ENCODE peak calls at places on chromosomes 7 and 10, in nine cellular contexts. O is GM06990, A is lower leg skin, X is GM23338, U is GM20000, L is fibroblast of lung, W is GM10248, H is progenitor cell of endocrine pancreas, R is neural crest cell. S is an unnamed sample.

GRCh38 chr7:115827305-115828045 is 203.1 kb downstream of the TFEC start:
- DNase-seq in O (peak), A (no peak), X (no peak), U (peak), L (no peak), W (peak), H (no peak), R (no peak), S (no peak)

GRCh38 chr7:4809091-4809591 is 33.7 kb downstream of the AP5Z1 start:
- DNase-seq in O (no peak), A (no peak), X (no peak), U (peak), L (no peak), W (no peak), H (no peak), R (no peak), S (no peak)

GRCh38 chr7:80070391-80070790 is 64.2 kb upstream of the GNAI1 start:
- DNase-seq in O (no peak), A (no peak), X (no peak), U (no peak), L (peak), W (no peak), H (no peak), R (no peak), S (no peak)

GRCh38 chr10:92847185-92847864 is 995 bp upstream of the EXOC6 start:
- DNase-seq in O (no peak), A (no peak), X (no peak), U (no peak), L (no peak), W (no peak), H (no peak), R (no peak), S (no peak)

GRCh38 chr7:100803398-100804161 is 23.7 kb downstream of the EPHB4 start:
- DNase-seq in O (peak), A (peak), X (peak), U (peak), L (peak), W (peak), H (peak), R (peak), S (peak)

GRCh38 chr7:157983442-157984137 is 604.0 kb downstream of the PTPRN2 start:
- DNase-seq in O (no peak), A (no peak), X (no peak), U (no peak), L (no peak), W (no peak), H (no peak), R (no peak), S (no peak)

GRCh38 chr10:95233377-95234034 is 39.5 kb downstream of the ACSM6 start:
- DNase-seq in O (no peak), A (no peak), X (no peak), U (no peak), L (no peak), W (no peak), H (no peak), R (no peak), S (no peak)

GRCh38 chr10:86666538-86666937 is 1.8 kb upstream of the LDB3 start:
- DNase-seq in O (no peak), A (no peak), X (no peak), U (no peak), L (no peak), W (no peak), H (no peak), R (no peak), S (no peak)

GRCh38 chr7:4798706-4799235 is 23.3 kb downstream of the AP5Z1 start:
- DNase-seq in O (no peak), A (no peak), X (no peak), U (no peak), L (no peak), W (no peak), H (no peak), R (no peak), S (no peak)

GRCh38 chr7:106114735-106115383 is 2.7 kb upstream of the SYPL1 start:
- DNase-seq in O (no peak), A (no peak), X (no peak), U (no peak), L (no peak), W (no peak), H (no peak), R (no peak), S (no peak)

GRCh38 chr10:113297226-113297625 is 255.6 kb upstream of the HABP2 start:
- DNase-seq in O (no peak), A (no peak), X (no peak), U (no peak), L (no peak), W (no peak), H (no peak), R (no peak), S (no peak)

GRCh38 chr10:131177431-131178327 is 133.8 kb downstream of the TCERG1L start:
- DNase-seq in O (no peak), A (peak), X (no peak), U (no peak), L (no peak), W (no peak), H (peak), R (no peak), S (no peak)

GRCh38 chr7:101804642-101805401 is 12.6 kb upstream of the CUX1 start:
- DNase-seq in O (no peak), A (no peak), X (peak), U (no peak), L (no peak), W (no peak), H (peak), R (no peak), S (no peak)
- TF ChIP-seq CTCF in O (peak), A (no peak), X (peak), U (no peak), L (no peak), W (no peak), H (peak), R (peak), S (peak)

GRCh38 chr7:30595461-30596042 is 874 bp downstream of the GARS1 start:
- DNase-seq in O (no peak), A (no peak), X (peak), U (peak), L (no peak), W (no peak), H (no peak), R (no peak), S (no peak)

GRCh38 chr7:30594055-30594539 is 581 bp upstream of the GARS1 start:
- DNase-seq in O (peak), A (peak), X (peak), U (peak), L (peak), W (peak), H (peak), R (no peak), S (peak)

GRCh38 chr7:30596721-30597120 is 2.0 kb downstream of the GARS1 start:
- DNase-seq in O (no peak), A (no peak), X (no peak), U (no peak), L (peak), W (no peak), H (no peak), R (no peak), S (no peak)

GRCh38 chr7:30596043-30596641 is 1.5 kb downstream of the GARS1 start:
- DNase-seq in O (no peak), A (no peak), X (peak), U (peak), L (peak), W (no peak), H (no peak), R (no peak), S (no peak)

GRCh38 chr7:30594540-30595460 is at the start of gene GARS1:
- DNase-seq in O (peak), A (peak), X (peak), U (peak), L (peak), W (peak), H (peak), R (peak), S (peak)
- TF ChIP-seq CTCF in O (no peak), A (no peak), X (no peak), U (no peak), L (no peak), W (no peak), H (no peak), R (no peak), S (no peak)

DNA sequence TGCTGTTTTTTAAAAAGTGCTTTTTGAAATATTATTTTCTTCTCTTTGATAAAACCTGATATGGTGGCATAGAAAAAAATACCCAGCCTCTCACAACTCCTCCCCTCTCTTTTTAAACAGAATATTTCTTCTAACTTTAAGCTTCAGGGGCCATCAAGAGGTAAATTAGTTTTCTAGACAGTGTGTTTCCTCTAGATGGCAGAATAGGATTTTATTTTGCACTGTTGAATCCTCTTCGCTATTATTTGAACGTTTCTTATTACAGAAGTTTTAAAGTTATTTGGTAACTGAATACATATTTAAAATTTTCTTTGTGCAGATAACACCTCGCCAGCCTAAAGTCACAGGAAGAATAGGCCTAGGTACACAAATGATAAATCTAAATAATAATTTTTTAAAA is 30.3 kb downstream of the ARL5B start:
- DNase-seq in O (no peak), A (no peak), X (peak), U (no peak), L (peak), W (no peak), H (no peak), R (no peak), S (no peak)
- TF ChIP-seq CTCF in O (no peak), A (no peak), X (peak), U (no peak), L (peak), W (peak), H (peak), R (peak), S (no peak)

GRCh38 chr7:119320316-119320715 is 952.7 kb upstream of the KCND2 start:
- DNase-seq in O (no peak), A (no peak), X (peak), U (no peak), L (no peak), W (no peak), H (no peak), R (no peak), S (no peak)
- TF ChIP-seq CTCF in O (no peak), A (no peak), X (peak), U (no peak), L (no peak), W (no peak), H (no peak), R (no peak), S (no peak)

GRCh38 chr10:84117683-84118394 is 21.5 kb upstream of the GHITM start:
- DNase-seq in O (no peak), A (no peak), X (no peak), U (no peak), L (no peak), W (no peak), H (no peak), R (no peak), S (no peak)

GRCh38 chr10:84108797-84109196 is 30.5 kb upstream of the GHITM start:
- DNase-seq in O (no peak), A (no peak), X (peak), U (no peak), L (no peak), W (no peak), H (no peak), R (no peak), S (no peak)

GRCh38 chr10:84118395-84119006 is 20.8 kb upstream of the GHITM start:
- DNase-seq in O (no peak), A (no peak), X (no peak), U (no peak), L (no peak), W (no peak), H (no peak), R (no peak), S (no peak)

GRCh38 chr10:84114088-84114667 is 25.1 kb upstream of the GHITM start:
- DNase-seq in O (no peak), A (no peak), X (peak), U (no peak), L (no peak), W (no peak), H (no peak), R (no peak), S (no peak)
- TF ChIP-seq CTCF in O (peak), A (no peak), X (peak), U (no peak), L (no peak), W (peak), H (peak), R (peak), S (no peak)